ENCODE peak calls at places on chromosomes 12 and 14, in six cellular contexts. K, Q, O, C, T and F are unnamed samples. For H3K4me1, the result is how much of the 10 kb centered on the place peaks cover.

GRCh38 chr12:8912910-8913309 is 1.4 kb upstream of the PHC1 start:
- DNase-seq in Q (no peak), K (no peak), C (no peak), T (no peak), O (no peak), F (no peak)

GRCh38 chr14:79576434-79576833 is 634.9 kb downstream of the DIO2 start:
- DNase-seq in K (no peak), C (no peak), Q (no peak), O (no peak), T (no peak), F (no peak)

GRCh38 chr14:22822619-22823551 is 6.8 kb upstream of the MRPL52 start:
- DNase-seq in O (peak), T (peak), C (peak), K (peak), Q (peak), F (peak)

GRCh38 chr14:39085933-39086332 is 17.1 kb downstream of the SEC23A start:
- DNase-seq in Q (no peak), K (no peak), C (no peak), O (no peak), T (no peak), F (no peak)

GRCh38 chr14:35331605-35332516 is 39.7 kb downstream of the PSMA6 start:
- DNase-seq in K (no peak), Q (peak), O (peak), T (peak), C (peak), F (peak)

GRCh38 chr14:103909531-103910261 is 18.6 kb upstream of the TDRD9 start:
- DNase-seq in K (no peak), T (no peak), C (no peak), O (no peak), Q (no peak), F (no peak)

GRCh38 chr12:29566441-29566840 is 69.0 kb upstream of the OVCH1 start:
- DNase-seq in O (no peak), K (no peak), T (no peak), C (no peak), Q (no peak), F (no peak)

GRCh38 chr12:112214064-112214463 is 88.7 kb downstream of the TRAFD1 start:
- DNase-seq in Q (no peak), C (no peak), T (no peak), O (no peak), K (no peak), F (no peak)

GRCh38 chr12:27198036-27198435 is 46.0 kb upstream of the STK38L start:
- DNase-seq in Q (no peak), C (no peak), T (no peak), O (no peak), K (peak), F (no peak)

GRCh38 chr12:30437044-30437443 is 258.6 kb downstream of the IPO8 start:
- DNase-seq in C (no peak), K (no peak), O (no peak), Q (no peak), T (no peak), F (no peak)

GRCh38 chr14:22221508-22221907 is 367.5 kb downstream of the DAD1 start:
- DNase-seq in T (no peak), Q (peak), O (peak), C (no peak), K (no peak), F (no peak)

GRCh38 chr12:113142173-113142885 is 6.8 kb upstream of the RASAL1 start:
- DNase-seq in Q (no peak), O (peak), K (peak), T (no peak), C (peak), F (peak)

GRCh38 chr14:103194256-103195045 is 71.2 kb downstream of the TNFAIP2 start:
- DNase-seq in Q (no peak), K (no peak), T (no peak), C (no peak), O (peak), F (no peak)

GRCh38 chr12:113436993-113437728 is 15.0 kb downstream of the SDSL start:
- DNase-seq in Q (no peak), T (no peak), K (no peak), C (no peak), O (no peak), F (no peak)

GRCh38 chr14:49961270-49962222 is 68.7 kb downstream of the ARF6 start:
- DNase-seq in K (no peak), O (no peak), Q (no peak), T (no peak), C (no peak), F (no peak)

GRCh38 chr14:49966304-49966809 is 73.5 kb downstream of the ARF6 start:
- DNase-seq in O (peak), C (peak), K (no peak), T (no peak), Q (no peak), F (peak)

GRCh38 chr14:49959822-49960408 is 67.0 kb downstream of the ARF6 start:
- DNase-seq in C (peak), T (no peak), Q (no peak), O (no peak), K (no peak), F (no peak)

GRCh38 chr14:49960453-49960852 is 67.6 kb downstream of the ARF6 start:
- DNase-seq in T (no peak), Q (no peak), C (no peak), O (no peak), K (no peak), F (no peak)

DNA sequence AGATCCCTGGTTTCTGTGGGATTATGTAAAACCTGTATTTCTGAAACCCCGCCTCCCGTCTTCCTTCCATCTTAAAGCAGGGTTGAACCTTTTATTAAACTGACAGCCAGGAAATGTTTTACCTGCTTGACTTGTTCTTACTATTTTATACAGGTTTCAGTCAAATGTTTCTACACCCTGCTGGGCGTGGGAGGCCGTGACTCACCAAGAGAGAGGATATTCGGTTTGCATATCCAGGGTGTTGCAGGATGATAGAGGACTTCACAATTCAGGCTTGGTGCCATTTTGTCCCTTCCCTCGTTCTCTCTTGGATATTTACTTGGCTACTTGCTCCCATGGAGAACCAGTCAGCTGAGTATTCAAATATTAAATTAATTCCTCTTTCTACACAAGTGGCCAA is 69.7 kb downstream of the ARF6 start:
- DNase-seq in K (no peak), Q (no peak), O (no peak), T (no peak), C (peak), F (peak)
- H3K4me1 ChIP-seq in K (under half), Q (half or more), O (half or more), T (under half), C (half or more), F (under half)

GRCh38 chr12:116121453-116121871 is 156.0 kb downstream of the MED13L start:
- DNase-seq in Q (no peak), C (no peak), O (no peak), K (no peak), T (no peak), F (no peak)
- H3K4me1 ChIP-seq in Q (under half), C (half or more), O (under half), K (under half), T (under half), F (under half)

GRCh38 chr12:229441-230191 is 15.7 kb upstream of the SLC6A12 start:
- DNase-seq in K (no peak), C (no peak), O (no peak), Q (no peak), T (no peak), F (no peak)
- H3K4me1 ChIP-seq in K (under half), C (under half), O (under half), Q (under half), T (under half), F (under half)

GRCh38 chr12:68786929-68787328 is 21.0 kb upstream of the MDM2 start:
- DNase-seq in O (peak), C (no peak), T (no peak), K (no peak), Q (no peak), F (no peak)

GRCh38 chr12:68785823-68786222 is 22.2 kb upstream of the MDM2 start:
- DNase-seq in K (no peak), O (peak), T (no peak), C (no peak), Q (no peak), F (no peak)

GRCh38 chr12:68788554-68789143 is 19.3 kb upstream of the MDM2 start:
- DNase-seq in T (no peak), Q (no peak), K (no peak), C (no peak), O (no peak), F (no peak)

GRCh38 chr12:68784015-68784414 is 24.0 kb upstream of the MDM2 start:
- DNase-seq in K (no peak), T (no peak), O (peak), C (no peak), Q (no peak), F (no peak)

DNA sequence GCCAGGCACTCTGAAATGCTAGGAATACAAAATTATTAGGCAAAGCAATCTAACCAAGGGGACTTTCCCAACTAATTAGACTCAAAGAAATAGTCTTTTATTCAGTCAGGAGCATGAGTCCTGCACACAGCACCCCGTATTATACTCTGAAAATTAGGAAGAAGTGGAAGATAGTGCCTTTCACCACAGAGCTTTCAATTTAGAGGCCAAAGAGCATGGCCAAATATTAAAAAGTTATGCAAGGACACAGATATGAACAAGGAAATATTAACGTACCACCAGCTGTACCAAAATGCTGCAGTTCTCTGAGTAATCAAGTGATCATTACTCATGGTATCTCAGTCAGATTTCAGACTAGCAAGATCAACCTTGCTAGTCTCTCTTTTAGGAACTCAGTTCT is 22.6 kb upstream of the MDM2 start:
- DNase-seq in O (no peak), C (no peak), T (no peak), Q (no peak), K (no peak), F (no peak)
- H3K4me1 ChIP-seq in O (half or more), C (under half), T (under half), Q (under half), K (under half), F (under half)

DNA sequence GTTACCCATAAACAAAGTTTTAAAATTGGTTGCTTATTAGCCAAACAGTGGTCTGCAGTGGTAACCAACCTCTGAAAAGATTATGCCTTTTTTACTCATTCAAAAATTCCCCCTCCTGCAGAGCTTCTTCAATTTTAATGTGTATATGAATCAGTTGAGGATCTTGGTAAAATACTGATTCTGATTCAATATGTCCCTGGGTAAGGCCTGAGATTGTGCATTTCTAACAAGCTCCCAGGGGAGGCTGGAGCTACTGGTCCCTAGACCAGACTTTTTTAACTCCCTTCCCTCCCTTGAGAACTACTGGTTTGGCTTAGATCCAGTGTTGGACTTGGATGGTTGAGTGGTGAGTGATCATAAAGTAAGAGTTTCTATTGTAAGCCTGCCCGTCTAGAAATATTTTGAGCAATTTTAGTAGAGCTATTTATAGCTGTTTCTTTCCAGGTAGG is 90.2 kb downstream of the FUT8 start:
- DNase-seq in O (no peak), K (no peak), C (no peak), Q (peak), T (no peak), F (no peak)
- H3K4me1 ChIP-seq in O (under half), K (under half), C (under half), Q (under half), T (under half), F (under half)

DNA sequence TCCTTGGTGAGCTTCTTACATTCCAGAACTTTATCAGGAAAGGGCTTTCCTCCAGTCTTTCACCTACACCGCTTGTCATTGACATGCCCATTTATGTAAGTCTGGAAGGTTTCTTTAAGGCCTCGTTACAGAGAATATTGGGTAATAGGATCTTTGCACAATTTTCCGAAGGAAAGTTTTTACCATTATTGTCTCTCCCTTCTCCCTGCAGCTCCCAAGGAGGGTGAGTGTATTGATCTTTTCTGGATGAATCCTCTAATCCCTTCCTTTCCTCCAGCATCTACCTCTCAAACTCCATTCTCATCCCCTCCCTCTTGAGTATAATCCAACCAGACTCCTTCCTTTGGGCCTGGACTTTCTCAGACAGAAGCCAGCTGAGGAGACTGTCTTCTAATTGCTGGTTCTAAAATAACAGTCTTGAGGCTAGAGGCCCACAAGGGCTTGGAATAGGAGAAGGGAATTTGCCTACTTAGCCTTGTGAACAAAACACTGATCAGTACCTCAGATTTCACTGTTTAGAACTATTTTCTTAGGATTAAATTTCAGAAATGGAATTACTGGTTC is 21.8 kb downstream of the WNK1 start:
- DNase-seq in K (no peak), O (no peak), C (no peak), Q (no peak), T (no peak), F (no peak)
- H3K4me1 ChIP-seq in K (under half), O (half or more), C (half or more), Q (under half), T (under half), F (under half)

GRCh38 chr12:109589691-109590245 is 16.2 kb downstream of the MVK start:
- DNase-seq in O (no peak), C (no peak), K (no peak), Q (no peak), T (peak), F (no peak)
- H3K4me1 ChIP-seq in O (half or more), C (under half), K (under half), Q (under half), T (under half), F (under half)

GRCh38 chr12:2668816-2669215 is 126.0 kb upstream of the FKBP4 start:
- DNase-seq in T (no peak), Q (no peak), K (peak), O (no peak), C (peak), F (no peak)
- H3K4me1 ChIP-seq in T (under half), Q (under half), K (under half), O (under half), C (under half), F (under half)